ENCODE peak calls at places on chromosomes 3 and 15, in six cellular contexts. Z is SK-N-SH, J is AG10803, V is HCT116, U is breast epithelium, E is GM23338. W is an unnamed sample.

GRCh38 chr3:149970716-149971402 is at the start of gene PFN2:
- DNase-seq in Z (peak), J (peak), V (peak), U (peak), E (no peak), W (peak)

GRCh38 chr3:64176461-64176996 is 48.7 kb downstream of the PRICKLE2 start:
- DNase-seq in Z (no peak), J (no peak), V (no peak), U (no peak), E (no peak), W (peak)

GRCh38 chr15:55588070-55588817 is at the start of gene PYGO1:
- DNase-seq in Z (peak), J (peak), V (no peak), U (no peak), E (peak), W (peak)

GRCh38 chr3:52056521-52056967 is at the start of gene DUSP7:
- DNase-seq in Z (peak), J (peak), V (no peak), U (no peak), E (peak), W (peak)

GRCh38 chr3:132255041-132255745 is 62.0 kb upstream of the ACP3 start:
- DNase-seq in Z (no peak), J (peak), V (no peak), U (no peak), E (peak), W (peak)

GRCh38 chr3:53730565-53730964 is 115.7 kb downstream of the CHDH start:
- DNase-seq in Z (peak), J (peak), V (no peak), U (no peak), E (no peak), W (no peak)

GRCh38 chr15:39698444-39699390 is 83.9 kb downstream of the FSIP1 start:
- DNase-seq in Z (no peak), J (no peak), V (no peak), U (no peak), E (no peak), W (no peak)

GRCh38 chr3:20054549-20054987 is 14.3 kb downstream of the KAT2B start:
- DNase-seq in Z (peak), J (peak), V (peak), U (peak), E (no peak), W (peak)

GRCh38 chr3:128004661-128005060 is 47.6 kb upstream of the SEC61A1 start:
- DNase-seq in Z (no peak), J (no peak), V (no peak), U (no peak), E (no peak), W (no peak)

GRCh38 chr3:10777627-10778026 is 38.4 kb upstream of the SLC6A11 start:
- DNase-seq in Z (no peak), J (no peak), V (no peak), U (no peak), E (no peak), W (no peak)

GRCh38 chr3:50410593-50411139 is 51.3 kb upstream of the TMEM115 start:
- DNase-seq in Z (no peak), J (no peak), V (no peak), U (no peak), E (no peak), W (no peak)

GRCh38 chr3:186646106-186646505 is 5.9 kb downstream of the FETUB start:
- DNase-seq in Z (no peak), J (no peak), V (no peak), U (no peak), E (no peak), W (no peak)

GRCh38 chr3:129605593-129606521 is 619 bp downstream of the PLXND1 start:
- DNase-seq in Z (peak), J (peak), V (no peak), U (no peak), E (no peak), W (peak)

GRCh38 chr15:45064386-45064785 is 41.4 kb downstream of the SORD start:
- DNase-seq in Z (no peak), J (peak), V (no peak), U (no peak), E (no peak), W (no peak)

GRCh38 chr15:65328506-65329297 is 24.2 kb downstream of the RNU5B-1 start:
- DNase-seq in Z (peak), J (no peak), V (no peak), U (no peak), E (no peak), W (no peak)

GRCh38 chr15:29612096-29612495 is 210.2 kb downstream of the TJP1 start:
- DNase-seq in Z (no peak), J (peak), V (no peak), U (no peak), E (peak), W (no peak)

GRCh38 chr3:155497930-155498647 is 204.6 kb upstream of the STRIT1 start:
- DNase-seq in Z (no peak), J (peak), V (peak), U (no peak), E (no peak), W (peak)

GRCh38 chr15:65211157-65211982 is at the start of gene CILP:
- DNase-seq in Z (peak), J (peak), V (no peak), U (no peak), E (no peak), W (peak)

GRCh38 chr3:196686436-196686835 is 25.6 kb downstream of the CEP19 start:
- DNase-seq in Z (no peak), J (no peak), V (no peak), U (no peak), E (no peak), W (no peak)

GRCh38 chr3:184155644-184156521 is 706 bp downstream of the DVL3 start:
- DNase-seq in Z (peak), J (peak), V (no peak), U (no peak), E (peak), W (peak)

GRCh38 chr3:143633816-143634215 is 214.5 kb downstream of the SLC9A9 start:
- DNase-seq in Z (no peak), J (no peak), V (no peak), U (no peak), E (no peak), W (no peak)

GRCh38 chr3:127012091-127012490 is 29.2 kb downstream of the PLXNA1 start:
- DNase-seq in Z (no peak), J (peak), V (no peak), U (no peak), E (no peak), W (peak)

GRCh38 chr15:93524432-93524831 is 435.4 kb upstream of the RGMA start:
- DNase-seq in Z (no peak), J (no peak), V (no peak), U (no peak), E (no peak), W (no peak)

GRCh38 chr3:150545419-150546225 is 674 bp downstream of the SERP1 start:
- DNase-seq in Z (no peak), J (peak), V (no peak), U (peak), E (peak), W (peak)

GRCh38 chr3:38253704-38254103 is 11.9 kb upstream of the SLC22A13 start:
- DNase-seq in Z (no peak), J (no peak), V (no peak), U (no peak), E (no peak), W (no peak)

GRCh38 chr3:191336833-191337232 is 6.5 kb upstream of the UTS2B start:
- DNase-seq in Z (no peak), J (no peak), V (no peak), U (no peak), E (no peak), W (no peak)

GRCh38 chr3:190038050-190038631 is 82.6 kb downstream of the P3H2 start:
- DNase-seq in Z (peak), J (peak), V (peak), U (peak), E (no peak), W (peak)

GRCh38 chr3:141477224-141477623 is 9.6 kb upstream of the RASA2 start:
- DNase-seq in Z (no peak), J (peak), V (no peak), U (peak), E (no peak), W (peak)

GRCh38 chr3:170802164-170803151 is 67.5 kb downstream of the RPL22L1 start:
- DNase-seq in Z (no peak), J (peak), V (no peak), U (peak), E (no peak), W (peak)

GRCh38 chr15:63915209-63915887 is 81.6 kb upstream of the HERC1 start:
- DNase-seq in Z (no peak), J (peak), V (no peak), U (no peak), E (no peak), W (peak)

GRCh38 chr3:22724439-22724838 is 478.7 kb upstream of the UBE2E2 start:
- DNase-seq in Z (peak), J (no peak), V (no peak), U (no peak), E (no peak), W (no peak)

GRCh38 chr3:128867200-128868125 is 12.0 kb upstream of the ACAD9 start:
- DNase-seq in Z (no peak), J (peak), V (no peak), U (no peak), E (no peak), W (peak)

GRCh38 chr15:74799843-74800558 is 12.6 kb upstream of the LMAN1L start:
- DNase-seq in Z (peak), J (peak), V (peak), U (peak), E (peak), W (peak)

GRCh38 chr3:119937229-119937628 is 155.3 kb downstream of the NR1I2 start:
- DNase-seq in Z (no peak), J (peak), V (no peak), U (no peak), E (no peak), W (no peak)

GRCh38 chr15:74340139-74340538 is 27.3 kb downstream of the CYP11A1 start:
- DNase-seq in Z (no peak), J (peak), V (no peak), U (no peak), E (no peak), W (peak)

GRCh38 chr3:52704611-52705437 is 767 bp downstream of the GLT8D1 start:
- DNase-seq in Z (peak), J (peak), V (no peak), U (no peak), E (peak), W (peak)

GRCh38 chr15:31360843-31361763 is 34.5 kb downstream of the KLF13 start:
- DNase-seq in Z (peak), J (no peak), V (no peak), U (no peak), E (peak), W (peak)

GRCh38 chr15:31361764-31362120 is 35.1 kb downstream of the KLF13 start:
- DNase-seq in Z (peak), J (no peak), V (no peak), U (no peak), E (peak), W (no peak)

GRCh38 chr15:31362886-31363285 is 36.3 kb downstream of the KLF13 start:
- DNase-seq in Z (no peak), J (no peak), V (no peak), U (no peak), E (no peak), W (no peak)

GRCh38 chr15:31360158-31360561 is 33.5 kb downstream of the KLF13 start:
- DNase-seq in Z (no peak), J (no peak), V (no peak), U (no peak), E (no peak), W (no peak)

GRCh38 chr15:31362121-31362520 is 35.5 kb downstream of the KLF13 start:
- DNase-seq in Z (no peak), J (no peak), V (no peak), U (no peak), E (no peak), W (no peak)
- H3K4me3 ChIP-seq in Z (no peak), J (no peak), V (no peak), U (no peak), E (peak), W (no peak)

DNA sequence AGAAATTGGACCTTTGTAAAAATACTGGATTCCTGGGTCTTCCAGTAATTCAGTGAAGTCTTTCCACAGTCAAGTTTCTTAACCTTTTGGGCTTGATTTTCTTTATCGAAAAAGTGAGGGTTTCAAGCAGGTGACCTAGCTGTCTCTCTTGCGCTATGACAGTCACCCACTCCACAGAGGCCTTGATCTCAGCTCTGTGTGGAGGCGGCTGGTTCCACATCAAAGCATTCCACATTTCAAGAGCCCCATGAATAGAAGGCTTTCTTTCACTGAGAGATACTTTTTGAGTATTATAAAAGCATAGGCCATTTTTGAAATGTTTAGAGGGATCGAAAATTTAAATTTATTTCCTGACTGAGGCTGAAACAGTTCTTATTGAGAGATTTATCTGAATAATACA is 43.9 kb downstream of the GABRA5 start:
- DNase-seq in Z (no peak), J (no peak), V (no peak), U (no peak), E (no peak), W (no peak)
- TF ChIP-seq CTCF in Z (no peak), J (no peak), V (no peak), U (no peak), E (no peak), W (no peak)

DNA sequence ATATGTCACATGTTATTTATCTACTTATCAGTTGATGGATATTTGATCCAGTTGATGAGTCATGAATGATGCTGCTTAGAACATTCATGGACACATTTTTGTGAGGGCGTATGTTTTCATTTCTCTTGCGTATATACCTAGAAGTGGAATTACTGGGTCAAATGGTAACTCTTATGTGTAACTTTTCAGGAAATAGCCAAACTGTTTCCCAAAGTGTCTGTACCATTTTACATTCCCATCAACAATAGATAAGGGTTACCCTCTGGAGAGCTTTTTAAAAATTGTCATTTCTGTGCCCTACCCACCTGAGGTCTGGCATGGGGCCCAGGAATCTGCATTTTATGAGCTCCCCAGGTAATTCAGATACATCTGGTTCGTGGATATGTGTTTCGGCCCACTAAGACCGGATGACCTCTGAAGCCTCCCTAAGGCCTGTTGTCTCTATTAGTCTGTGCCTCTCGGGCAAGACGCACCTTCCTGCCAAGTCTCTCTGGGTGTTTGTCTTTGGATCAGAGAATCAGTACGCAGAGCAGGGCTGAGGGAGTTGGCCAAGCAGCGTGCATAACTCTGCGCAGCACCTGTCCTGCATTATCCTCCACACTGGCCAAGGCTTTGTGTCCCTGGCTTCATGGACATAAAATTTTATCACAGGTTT is 180.9 kb downstream of the THSD4 start:
- DNase-seq in Z (no peak), J (peak), V (peak), U (peak), E (no peak), W (peak)
- H3K4me3 ChIP-seq in Z (no peak), J (no peak), V (no peak), U (no peak), E (no peak), W (no peak)

GRCh38 chr15:66707310-66708160 is 5.5 kb downstream of the SMAD6 start:
- DNase-seq in Z (peak), J (peak), V (no peak), U (no peak), E (peak), W (peak)
- TF ChIP-seq CTCF in Z (peak), J (peak), V (peak), U (no peak), E (peak), W (peak)

W was measured in epithelial cell of esophagus.